ENCODE peak calls at places on chromosomes 13 and 19, in ten cellular contexts. E is left lung; Z is GM23338; U is ovary; A is neural progenitor cell; B is iPS DF 6.9; S is tibial nerve; N is GM23248; K is CD8-positive, alpha-beta memory T cell; H is breast epithelium. P is an unnamed sample.

GRCh38 chr13:49749852-49750251 is 42.6 kb downstream of the KPNA3 start:
- DNase-seq in E (no peak), Z (no peak), U (no peak), A (no peak), B (no peak), S (no peak), N (peak; percentile 36), K (no peak), H (no peak), P (no peak)

GRCh38 chr19:31955884-31956283 is 389.5 kb upstream of the ZNF507 start:
- DNase-seq in E (no peak), Z (no peak), U (no peak), A (no peak), B (no peak), S (no peak), N (no peak), K (no peak), H (no peak), P (no peak)

GRCh38 chr13:109231853-109232252 is 554.5 kb downstream of the IRS2 start:
- DNase-seq in E (no peak), Z (no peak), U (no peak), A (no peak), B (no peak), S (no peak), N (no peak), K (no peak), H (no peak), P (no peak)

GRCh38 chr13:98570929-98571372 is 6.0 kb downstream of the STK24 start:
- DNase-seq in E (no peak), Z (no peak), U (no peak), A (no peak), B (no peak), S (no peak), N (no peak), K (peak; percentile 54), H (no peak), P (no peak)

GRCh38 chr13:43905435-43906031 is 25.8 kb downstream of the LACC1 start:
- DNase-seq in E (no peak), Z (peak; percentile 82), U (peak; percentile 44), A (peak; percentile 80), B (peak; percentile 27), S (no peak), N (peak; percentile 81), K (no peak), H (no peak), P (no peak)

GRCh38 chr19:51564791-51565190 is 6.3 kb upstream of the ZNF175 start:
- DNase-seq in E (no peak), Z (peak; percentile 66), U (no peak), A (no peak), B (no peak), S (no peak), N (no peak), K (no peak), H (no peak), P (no peak)

GRCh38 chr19:23203841-23204344 is 46.3 kb downstream of the ZNF724 start:
- DNase-seq in E (peak; percentile 81), Z (peak; percentile 90), U (no peak), A (no peak), B (no peak), S (no peak), N (no peak), K (no peak), H (no peak), P (no peak)

GRCh38 chr19:9323557-9323918 is 441 bp upstream of the ZNF559 start:
- DNase-seq in E (no peak), Z (peak; percentile 84), U (peak; percentile 75), A (no peak), B (no peak), S (peak; percentile 25), N (peak; percentile 73), K (no peak), H (no peak), P (peak; percentile 14)

DNA sequence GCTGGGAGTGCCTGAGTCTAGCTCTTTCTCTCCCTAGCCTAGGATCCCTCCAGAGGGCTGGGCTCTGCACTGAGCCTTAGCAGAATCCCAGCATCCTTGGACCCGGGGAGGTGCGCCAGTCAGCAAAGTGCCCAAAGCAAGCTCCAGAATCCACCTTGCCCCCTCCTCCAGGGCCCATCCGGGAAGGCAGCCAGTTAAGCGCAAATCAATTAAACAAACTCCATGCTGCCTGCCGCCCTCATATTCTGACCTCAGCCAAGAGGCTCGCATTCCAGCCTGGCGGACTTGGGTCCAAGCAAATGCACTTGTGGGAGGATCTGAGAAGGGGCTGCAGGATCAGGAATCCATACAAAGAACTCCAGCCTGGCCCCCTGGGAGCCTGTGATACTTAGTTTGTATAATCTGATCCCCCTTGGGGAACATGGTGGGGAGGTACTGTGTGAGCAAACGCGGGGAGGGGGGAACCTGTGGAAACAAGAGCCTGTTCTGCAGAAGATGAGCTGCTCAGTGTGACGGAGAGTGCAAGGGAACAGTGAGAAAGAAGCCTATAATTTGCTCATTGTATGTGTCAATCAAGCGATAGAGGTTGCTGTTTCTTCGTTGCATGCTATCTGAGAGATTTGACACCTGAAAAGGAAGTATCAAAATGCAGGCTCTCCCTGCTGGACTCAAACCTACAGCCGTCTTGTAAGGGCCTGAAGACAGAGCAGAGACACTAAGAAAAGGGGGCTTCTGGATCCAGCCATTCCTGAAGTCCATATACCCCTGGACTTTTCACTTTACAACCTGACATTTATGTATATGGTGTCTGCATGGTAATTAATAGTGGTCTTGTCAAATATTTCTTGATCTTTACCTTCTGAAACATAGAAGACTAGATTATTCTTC is 29.4 kb downstream of the ZNRF4 start:
- DNase-seq in E (no peak), Z (peak; percentile 27), U (no peak), A (peak; percentile 71), B (no peak), S (no peak), N (peak; percentile 34), K (no peak), H (no peak), P (no peak)
- H3K27me3 ChIP-seq in E (peaks cover 92% of the 10 kb centered on the region), Z (no peaks in the 10 kb centered on the region), U (no peaks in the 10 kb centered on the region), A (peaks cover 35% of the 10 kb centered on the region), B (peaks cover under 1% of the 10 kb centered on the region), S (no peaks in the 10 kb centered on the region), N (peaks cover 30% of the 10 kb centered on the region), K (no peaks in the 10 kb centered on the region), H (peaks cover under 1% of the 10 kb centered on the region), P (no peaks in the 10 kb centered on the region)

DNA sequence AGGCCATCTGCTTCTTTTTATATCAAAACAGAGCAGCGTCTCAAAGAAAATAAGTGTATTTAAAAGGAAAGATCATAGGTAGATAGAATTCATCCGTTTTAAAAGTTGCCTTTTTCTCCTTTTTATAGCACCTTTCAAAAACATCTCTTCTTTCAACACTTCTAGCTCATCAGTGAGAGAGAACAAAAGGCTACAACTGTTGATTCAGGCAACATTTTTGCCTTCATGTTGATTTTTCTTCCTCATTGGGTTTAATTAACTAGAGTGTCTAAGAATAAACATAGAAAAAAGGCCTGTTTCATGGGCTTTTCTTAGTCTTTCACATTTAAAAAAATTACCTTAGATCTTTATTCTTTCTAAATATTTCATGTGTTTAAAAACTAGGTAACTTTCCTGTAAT is 13.6 kb downstream of the COL4A2 start:
- DNase-seq in E (no peak), Z (no peak), U (no peak), A (no peak), B (no peak), S (no peak), N (no peak), K (no peak), H (no peak), P (no peak)
- H3K36me3 ChIP-seq in E (peaks cover 6% of the 10 kb centered on the region), Z (no peaks in the 10 kb centered on the region), U (no peaks in the 10 kb centered on the region), A (no peaks in the 10 kb centered on the region), B (peaks cover 6% of the 10 kb centered on the region), S (no peaks in the 10 kb centered on the region), N (no peaks in the 10 kb centered on the region), K (no peaks in the 10 kb centered on the region), H (no peaks in the 10 kb centered on the region), P (peaks cover 10% of the 10 kb centered on the region)

GRCh38 chr13:33110386-33110712 is 94.1 kb downstream of the KL start:
- DNase-seq in E (no peak), Z (no peak), U (no peak), A (no peak), B (no peak), S (no peak), N (no peak), K (no peak), H (no peak), P (no peak)
- H3K4me1 ChIP-seq in E (peaks cover 13% of the 10 kb centered on the region), Z (no peaks in the 10 kb centered on the region), U (peaks cover 15% of the 10 kb centered on the region), A (no peaks in the 10 kb centered on the region), B (no peaks in the 10 kb centered on the region), S (peaks cover 39% of the 10 kb centered on the region), N (peaks cover 51% of the 10 kb centered on the region), K (no peaks in the 10 kb centered on the region), H (peaks cover 8% of the 10 kb centered on the region), P (peaks cover 63% of the 10 kb centered on the region)

GRCh38 chr13:111564657-111565056 is 244.2 kb downstream of the TEX29 start:
- DNase-seq in E (no peak), Z (no peak), U (no peak), A (no peak), B (no peak), S (no peak), N (no peak), K (no peak), H (no peak), P (no peak)

GRCh38 chr13:111559612-111560423 is 239.4 kb downstream of the TEX29 start:
- DNase-seq in E (no peak), Z (no peak), U (no peak), A (no peak), B (no peak), S (no peak), N (no peak), K (no peak), H (no peak), P (no peak)

GRCh38 chr13:111558700-111559088 is 238.3 kb downstream of the TEX29 start:
- DNase-seq in E (no peak), Z (no peak), U (no peak), A (no peak), B (no peak), S (no peak), N (no peak), K (no peak), H (no peak), P (no peak)

GRCh38 chr13:111557921-111558699 is 237.7 kb downstream of the TEX29 start:
- DNase-seq in E (no peak), Z (no peak), U (no peak), A (no peak), B (no peak), S (no peak), N (no peak), K (no peak), H (no peak), P (no peak)

DNA sequence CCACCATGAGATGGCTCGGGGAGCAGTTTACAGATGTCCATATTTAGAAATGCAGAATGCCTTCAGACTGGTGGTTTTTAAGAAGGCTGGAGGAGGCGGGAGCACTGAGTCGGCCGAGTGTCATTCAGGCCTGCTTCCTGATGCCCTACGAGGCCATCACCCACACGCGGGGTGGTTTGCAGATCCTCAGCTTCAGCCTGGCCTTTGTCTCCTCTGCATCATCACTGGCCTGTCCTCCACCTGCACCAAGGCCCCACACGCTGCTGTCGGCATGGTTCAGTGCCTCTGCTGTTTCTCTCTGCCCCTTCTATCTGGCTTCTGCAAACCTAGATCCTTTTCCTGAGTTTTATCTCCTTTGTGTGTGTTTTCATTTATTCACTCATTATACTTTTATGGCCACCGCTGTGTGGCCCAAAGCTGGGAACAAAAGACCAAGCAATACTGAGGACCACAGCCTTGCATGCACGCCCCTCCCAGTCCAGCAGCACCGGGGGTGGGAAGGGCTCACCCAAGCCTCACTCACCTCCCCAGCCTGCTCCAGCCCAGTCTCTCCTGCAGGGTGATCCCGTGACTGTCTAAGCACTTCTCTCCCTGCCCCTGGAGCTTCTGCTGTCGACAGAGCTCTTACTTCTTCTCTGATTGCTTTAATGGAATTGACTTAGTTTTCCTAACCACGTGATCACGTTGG is 240.8 kb downstream of the TEX29 start:
- DNase-seq in E (no peak), Z (no peak), U (no peak), A (no peak), B (no peak), S (no peak), N (no peak), K (no peak), H (no peak), P (no peak)
- H3K27me3 ChIP-seq in E (peaks cover 37% of the 10 kb centered on the region), Z (no peaks in the 10 kb centered on the region), U (no peaks in the 10 kb centered on the region), A (no peaks in the 10 kb centered on the region), B (no peaks in the 10 kb centered on the region), S (no peaks in the 10 kb centered on the region), N (no peaks in the 10 kb centered on the region), K (no peaks in the 10 kb centered on the region), H (peaks cover 27% of the 10 kb centered on the region), P (no peaks in the 10 kb centered on the region)

GRCh38 chr19:55712804-55713631 is 25.2 kb downstream of the NLRP9 start:
- DNase-seq in E (no peak), Z (no peak), U (no peak), A (no peak), B (no peak), S (no peak), N (no peak), K (no peak), H (no peak), P (no peak)
- H3K36me3 ChIP-seq in E (no peaks in the 10 kb centered on the region), Z (peaks cover 3% of the 10 kb centered on the region), U (no peaks in the 10 kb centered on the region), A (no peaks in the 10 kb centered on the region), B (no peaks in the 10 kb centered on the region), S (no peaks in the 10 kb centered on the region), N (no peaks in the 10 kb centered on the region), K (no peaks in the 10 kb centered on the region), H (no peaks in the 10 kb centered on the region), P (no peaks in the 10 kb centered on the region)

P was measured in thoracic aorta.